ENCODE peak calls at places on chromosomes 7 and 10, in six cellular contexts. I is right cardiac atrium, U is uterus, Z is left lung, Q is mucosa of descending colon, J is cardiac fibroblast. L is an unnamed sample.

GRCh38 chr7:14691597-14692203 is 210.9 kb downstream of the DGKB start:
- DNase-seq in Q (peak; percentile 37), Z (no peak), U (peak; percentile 35), J (peak; percentile 56), I (peak; percentile 63), L (peak; percentile 51)

GRCh38 chr7:63054191-63054661 is 944.4 kb upstream of the ZNF722 start:
- DNase-seq in Q (no peak), J (no peak), U (no peak), I (no peak), Z (no peak), L (no peak)

GRCh38 chr7:33444501-33444900 is 315.1 kb downstream of the BBS9 start:
- DNase-seq in U (no peak), J (peak; percentile 70), Q (no peak), I (no peak), Z (no peak), L (peak; percentile 56)

GRCh38 chr10:71278691-71279588 is 40.1 kb upstream of the SLC29A3 start:
- DNase-seq in I (no peak), Z (no peak), U (no peak), J (no peak), Q (no peak), L (no peak)

GRCh38 chr7:10798044-10798443 is 175.6 kb upstream of the PHF14 start:
- DNase-seq in J (no peak), Q (no peak), Z (no peak), U (no peak), I (no peak), L (no peak)

GRCh38 chr7:81180573-81180972 is 261.7 kb upstream of the SEMA3C start:
- DNase-seq in Q (no peak), J (no peak), U (no peak), Z (no peak), I (no peak), L (no peak)

GRCh38 chr10:11387044-11387443 is 224.4 kb downstream of the USP6NL start:
- DNase-seq in U (no peak), Q (no peak), I (no peak), J (peak; percentile 12), Z (no peak), L (no peak)

GRCh38 chr7:40483630-40484029 is 348.8 kb downstream of the SUGCT start:
- DNase-seq in Q (no peak), U (no peak), I (no peak), J (peak; percentile 37), Z (no peak), L (no peak)

GRCh38 chr10:128929905-128930304 is 537.1 kb upstream of the MGMT start:
- DNase-seq in I (no peak), J (no peak), Z (no peak), U (no peak), Q (no peak), L (no peak)

GRCh38 chr7:77933394-77933793 is 134.8 kb downstream of the PHTF2 start:
- DNase-seq in Q (no peak), U (no peak), Z (no peak), I (no peak), J (peak; percentile 74), L (peak; percentile 49)

GRCh38 chr10:96720422-96721206 is at the start of gene PIK3AP1:
- DNase-seq in U (peak; percentile 21), Q (peak; percentile 86), Z (peak; percentile 76), I (peak; percentile 84), J (no peak), L (no peak)

GRCh38 chr10:30215131-30215530 is 133.9 kb downstream of the MTPAP start:
- DNase-seq in Q (no peak), I (no peak), J (peak; percentile 11), Z (no peak), U (no peak), L (peak; percentile 48)

GRCh38 chr7:87413029-87413428 is 62.5 kb downstream of the ABCB4 start:
- DNase-seq in J (peak; percentile 27), U (no peak), Z (no peak), Q (no peak), I (no peak), L (peak; percentile 91)

GRCh38 chr7:44984478-44984758 is 5.6 kb upstream of the MYO1G start:
- DNase-seq in Z (no peak), U (no peak), Q (no peak), J (no peak), I (no peak), L (no peak)

GRCh38 chr7:70712942-70713341 is 419.0 kb upstream of the GALNT17 start:
- DNase-seq in Q (no peak), Z (no peak), I (no peak), J (no peak), U (no peak), L (no peak)

GRCh38 chr10:51103818-51104217 is 29.5 kb downstream of the PRKG1 start:
- DNase-seq in I (no peak), J (peak; percentile 80), U (no peak), Q (no peak), Z (no peak), L (no peak)

GRCh38 chr10:112307631-112308502 is 24.7 kb downstream of the TECTB start:
- DNase-seq in U (no peak), Z (no peak), J (peak; percentile 61), I (no peak), Q (peak; percentile 48), L (peak; percentile 62)

GRCh38 chr7:139114018-139114417 is 4.5 kb upstream of the ZC3HAV1 start:
- DNase-seq in J (no peak), Q (no peak), U (no peak), Z (no peak), I (no peak), L (no peak)

GRCh38 chr10:11057018-11057417 is 39.3 kb downstream of the CELF2 start:
- DNase-seq in Z (no peak), I (no peak), U (no peak), Q (no peak), J (no peak), L (no peak)

GRCh38 chr10:47249881-47250280 is 50.1 kb upstream of the GDF10 start:
- DNase-seq in Z (no peak), Q (no peak), I (no peak), J (no peak), U (no peak), L (no peak)

GRCh38 chr10:47248436-47249090 is 51.4 kb upstream of the GDF10 start:
- DNase-seq in I (no peak), Z (no peak), Q (no peak), U (no peak), J (no peak), L (no peak)

GRCh38 chr10:47246409-47247189 is 53.4 kb upstream of the GDF10 start:
- DNase-seq in J (no peak), I (no peak), Z (no peak), U (no peak), Q (no peak), L (no peak)

GRCh38 chr10:47245731-47246350 is 54.2 kb upstream of the GDF10 start:
- DNase-seq in J (no peak), Q (no peak), Z (no peak), U (no peak), I (no peak), L (no peak)

GRCh38 chr10:47247190-47248059 is 52.6 kb upstream of the GDF10 start:
- DNase-seq in Q (no peak), I (peak; percentile 71), J (no peak), U (no peak), Z (no peak), L (peak; percentile 28)
- H3K4me3 ChIP-seq in Q (no peak overlapping the region), I (no peak overlapping the region), J (no peak overlapping the region), U (no peak overlapping the region), Z (no peak overlapping the region), L (no peak overlapping the region)

DNA sequence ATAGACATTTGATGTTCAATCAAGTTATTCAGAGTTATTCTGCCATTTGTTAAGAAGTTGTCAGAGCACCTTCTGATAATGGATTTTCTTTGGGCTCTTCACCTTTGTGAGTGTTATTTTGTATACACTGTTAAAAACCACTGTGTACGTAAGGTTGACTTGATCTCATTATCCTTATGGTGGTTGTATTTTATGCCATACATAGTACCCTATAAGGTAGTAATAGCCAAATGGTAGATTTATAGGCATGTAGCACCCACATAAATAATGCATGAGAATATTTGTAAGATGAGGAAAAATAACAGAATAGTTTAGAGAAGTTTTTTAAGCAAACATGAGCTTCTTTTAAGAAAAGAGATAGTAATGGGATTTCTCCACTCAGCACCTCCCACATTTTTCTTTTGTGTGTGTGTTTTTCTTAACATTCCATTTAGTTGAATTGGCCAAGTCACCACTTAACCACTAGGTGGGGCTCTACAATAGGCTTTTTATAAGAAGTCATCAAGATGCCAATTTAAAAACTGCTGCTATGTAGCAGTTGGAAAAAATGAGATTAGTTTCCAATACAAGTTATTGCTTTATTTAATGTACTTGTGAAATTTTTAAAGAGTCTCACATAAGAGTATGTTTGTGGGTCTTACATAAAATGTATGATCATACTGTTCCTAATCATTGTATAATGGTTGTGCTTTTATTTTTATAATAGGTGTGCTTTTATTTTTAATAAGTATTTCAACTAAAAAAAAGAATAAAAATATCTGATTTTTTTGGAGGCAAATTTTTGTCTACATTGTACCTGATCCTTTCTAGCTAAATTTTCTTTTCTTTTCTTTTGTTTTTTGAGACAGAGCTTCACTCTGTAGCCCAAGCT is 41.1 kb upstream of the STMP1 start:
- DNase-seq in Z (no peak), I (no peak), Q (no peak), U (no peak), J (peak; percentile 94), L (peak; percentile 95)
- H3K4me3 ChIP-seq in Z (no peak overlapping the region), I (no peak overlapping the region), Q (no peak overlapping the region), U (no peak overlapping the region), J (no peak overlapping the region), L (no peak overlapping the region)

DNA sequence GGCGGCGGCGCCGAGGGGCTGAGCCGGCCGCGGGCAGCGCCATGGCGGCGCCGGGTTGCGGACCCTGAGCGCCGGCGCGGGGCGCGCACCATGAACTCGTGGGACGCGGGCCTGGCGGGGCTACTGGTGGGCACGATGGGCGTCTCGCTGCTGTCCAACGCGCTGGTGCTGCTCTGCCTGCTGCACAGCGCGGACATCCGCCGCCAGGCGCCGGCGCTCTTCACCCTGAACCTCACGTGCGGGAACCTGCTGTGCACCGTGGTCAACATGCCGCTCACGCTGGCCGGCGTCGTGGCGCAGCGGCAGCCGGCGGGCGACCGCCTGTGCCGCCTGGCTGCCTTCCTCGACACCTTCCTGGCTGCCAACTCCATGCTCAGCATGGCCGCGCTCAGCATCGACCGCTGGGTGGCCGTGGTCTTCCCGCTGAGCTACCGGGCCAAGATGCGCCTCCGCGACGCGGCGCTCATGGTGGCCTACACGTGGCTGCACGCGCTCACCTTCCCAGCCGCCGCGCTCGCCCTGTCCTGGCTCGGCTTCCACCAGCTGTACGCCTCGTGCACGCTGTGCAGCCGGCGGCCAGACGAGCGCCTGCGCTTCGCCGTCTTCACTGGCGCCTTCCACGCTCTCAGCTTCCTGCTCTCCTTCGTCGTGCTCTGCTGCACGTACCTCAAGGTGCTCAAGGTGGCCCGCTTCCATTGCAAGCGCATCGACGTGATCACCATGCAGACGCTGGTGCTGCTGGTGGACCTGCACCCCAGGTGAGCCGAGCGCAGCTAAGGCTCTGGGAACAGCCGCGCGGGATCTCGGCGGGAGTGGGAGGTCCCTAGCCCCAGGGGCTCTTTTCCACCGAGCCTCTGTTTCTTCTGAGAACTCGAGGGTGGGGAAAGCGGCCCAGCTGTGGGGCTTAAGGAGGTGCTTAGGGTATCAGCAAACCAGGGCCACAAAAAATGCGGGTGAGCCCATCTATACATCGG is at the start of gene GPR26:
- DNase-seq in Z (no peak), I (no peak), Q (no peak), U (no peak), J (no peak), L (no peak)
- H3K4me3 ChIP-seq in Z (no peak within 1 kb of the TSS), I (no peak within 1 kb of the TSS), Q (no peak within 1 kb of the TSS), U (no peak within 1 kb of the TSS), J (no peak within 1 kb of the TSS), L (no peak within 1 kb of the TSS)

DNA sequence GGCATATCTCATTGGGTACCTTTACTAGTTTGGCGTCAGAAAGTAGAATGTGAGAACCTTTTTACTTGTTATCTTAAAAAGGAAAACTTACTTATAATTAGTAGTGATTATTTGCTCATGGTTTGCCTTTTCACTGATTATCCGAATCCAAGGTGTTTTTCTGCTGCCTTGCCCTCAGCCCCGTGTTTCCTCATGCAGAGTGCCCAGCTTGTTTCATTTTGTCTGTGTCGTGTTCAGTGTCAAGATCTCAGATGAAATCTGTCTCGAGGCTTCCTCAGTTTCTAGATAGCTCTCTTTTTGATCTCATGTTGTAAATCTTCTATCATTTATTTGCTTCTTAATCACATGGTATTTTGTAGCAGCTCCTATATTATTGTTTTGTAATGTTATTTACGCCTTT is 30.1 kb downstream of the RPA3 start:
- DNase-seq in Z (no peak), U (no peak), Q (no peak), I (no peak), J (no peak), L (no peak)
- H3K4me3 ChIP-seq in Z (no peak overlapping the region), U (no peak overlapping the region), Q (no peak overlapping the region), I (peak overlapping the region; percentile 39), J (no peak overlapping the region), L (no peak overlapping the region)